ENCODE peak calls at places on chromosome 1, in seven cellular contexts. One of them, this sample, is unnamed.

GRCh38 chr1:43559714-43560113 is 29.0 kb downstream of the PTPRF start:
- DNase-seq in type B pancreatic cell: no peak
- DNase-seq in neural progenitor cell: no peak
- DNase-seq in A673: no peak
- DNase-seq in HFFc6: no peak
- DNase-seq in ovary: no peak
- DNase-seq in upper lobe of right lung: no peak
- DNase-seq in this sample: no peak

GRCh38 chr1:162956922-162957321 is 95.9 kb upstream of the CCDC190 start:
- DNase-seq in type B pancreatic cell: no peak
- DNase-seq in neural progenitor cell: no peak
- DNase-seq in A673: no peak
- DNase-seq in HFFc6: peak
- DNase-seq in ovary: no peak
- DNase-seq in upper lobe of right lung: no peak
- DNase-seq in this sample: peak

GRCh38 chr1:234398849-234399381 is 25.7 kb downstream of the COA6 start:
- DNase-seq in type B pancreatic cell: no peak
- DNase-seq in neural progenitor cell: no peak
- DNase-seq in A673: no peak
- DNase-seq in HFFc6: peak
- DNase-seq in ovary: no peak
- DNase-seq in upper lobe of right lung: no peak
- DNase-seq in this sample: peak

GRCh38 chr1:221724931-221725605 is 16.8 kb downstream of the DUSP10 start:
- DNase-seq in type B pancreatic cell: no peak
- DNase-seq in neural progenitor cell: no peak
- DNase-seq in A673: no peak
- DNase-seq in HFFc6: peak
- DNase-seq in ovary: no peak
- DNase-seq in upper lobe of right lung: peak
- DNase-seq in this sample: peak

GRCh38 chr1:97832490-97832889 is 88.3 kb downstream of the DPYD start:
- DNase-seq in type B pancreatic cell: no peak
- DNase-seq in neural progenitor cell: no peak
- DNase-seq in A673: peak
- DNase-seq in HFFc6: no peak
- DNase-seq in ovary: no peak
- DNase-seq in upper lobe of right lung: no peak
- DNase-seq in this sample: peak

GRCh38 chr1:154861607-154862094 is 8.4 kb downstream of the KCNN3 start:
- DNase-seq in type B pancreatic cell: no peak
- DNase-seq in neural progenitor cell: no peak
- DNase-seq in A673: no peak
- DNase-seq in HFFc6: peak
- DNase-seq in ovary: no peak
- DNase-seq in upper lobe of right lung: no peak
- DNase-seq in this sample: peak

GRCh38 chr1:153345187-153346066 is 3.2 kb downstream of the PGLYRP4 start:
- DNase-seq in type B pancreatic cell: peak
- DNase-seq in neural progenitor cell: no peak
- DNase-seq in A673: no peak
- DNase-seq in HFFc6: no peak
- DNase-seq in ovary: no peak
- DNase-seq in upper lobe of right lung: no peak
- DNase-seq in this sample: no peak

GRCh38 chr1:162191396-162192322 is 122.2 kb downstream of the NOS1AP start:
- DNase-seq in type B pancreatic cell: no peak
- DNase-seq in neural progenitor cell: no peak
- DNase-seq in A673: no peak
- DNase-seq in HFFc6: no peak
- DNase-seq in ovary: no peak
- DNase-seq in upper lobe of right lung: no peak
- DNase-seq in this sample: no peak

GRCh38 chr1:106225406-106225805 is 831.1 kb upstream of the PRMT6 start:
- DNase-seq in type B pancreatic cell: no peak
- DNase-seq in neural progenitor cell: no peak
- DNase-seq in A673: no peak
- DNase-seq in HFFc6: no peak
- DNase-seq in ovary: no peak
- DNase-seq in upper lobe of right lung: no peak
- DNase-seq in this sample: no peak

GRCh38 chr1:101131239-101131924 is 105.4 kb upstream of the S1PR1 start:
- DNase-seq in type B pancreatic cell: no peak
- DNase-seq in neural progenitor cell: no peak
- DNase-seq in A673: no peak
- DNase-seq in HFFc6: no peak
- DNase-seq in ovary: no peak
- DNase-seq in upper lobe of right lung: no peak
- DNase-seq in this sample: no peak

GRCh38 chr1:21174230-21174629 is 2.5 kb downstream of the EIF4G3 start:
- DNase-seq in type B pancreatic cell: no peak
- DNase-seq in neural progenitor cell: no peak
- DNase-seq in A673: no peak
- DNase-seq in HFFc6: no peak
- DNase-seq in ovary: no peak
- DNase-seq in upper lobe of right lung: no peak
- DNase-seq in this sample: no peak

GRCh38 chr1:176541663-176542062 is 78.7 kb downstream of the PAPPA2 start:
- DNase-seq in type B pancreatic cell: no peak
- DNase-seq in neural progenitor cell: no peak
- DNase-seq in A673: no peak
- DNase-seq in HFFc6: no peak
- DNase-seq in ovary: no peak
- DNase-seq in upper lobe of right lung: no peak
- DNase-seq in this sample: no peak

GRCh38 chr1:184973308-184974085 is 811 bp downstream of the NIBAN1 start:
- DNase-seq in type B pancreatic cell: no peak
- DNase-seq in neural progenitor cell: peak
- DNase-seq in A673: peak
- DNase-seq in HFFc6: peak
- DNase-seq in ovary: peak
- DNase-seq in upper lobe of right lung: peak
- DNase-seq in this sample: peak

GRCh38 chr1:7538849-7539771 is 232.0 kb upstream of the VAMP3 start:
- DNase-seq in type B pancreatic cell: no peak
- DNase-seq in neural progenitor cell: no peak
- DNase-seq in A673: peak
- DNase-seq in HFFc6: no peak
- DNase-seq in ovary: no peak
- DNase-seq in upper lobe of right lung: no peak
- DNase-seq in this sample: no peak

GRCh38 chr1:214276786-214277185 is 4.2 kb upstream of the SMYD2 start:
- DNase-seq in type B pancreatic cell: no peak
- DNase-seq in neural progenitor cell: no peak
- DNase-seq in A673: no peak
- DNase-seq in HFFc6: no peak
- DNase-seq in ovary: no peak
- DNase-seq in upper lobe of right lung: no peak
- DNase-seq in this sample: no peak

GRCh38 chr1:152870831-152871730 is 7.0 kb upstream of the SMCP start:
- DNase-seq in type B pancreatic cell: no peak
- DNase-seq in neural progenitor cell: peak
- DNase-seq in A673: peak
- DNase-seq in HFFc6: peak
- DNase-seq in ovary: no peak
- DNase-seq in upper lobe of right lung: no peak
- DNase-seq in this sample: peak

GRCh38 chr1:77825356-77825709 is 45.9 kb downstream of the MIGA1 start:
- DNase-seq in type B pancreatic cell: no peak
- DNase-seq in neural progenitor cell: peak
- DNase-seq in A673: peak
- DNase-seq in HFFc6: peak
- DNase-seq in ovary: no peak
- DNase-seq in upper lobe of right lung: no peak
- DNase-seq in this sample: peak

GRCh38 chr1:179205284-179205683 is 24.2 kb downstream of the ABL2 start:
- DNase-seq in type B pancreatic cell: no peak
- DNase-seq in neural progenitor cell: no peak
- DNase-seq in A673: no peak
- DNase-seq in HFFc6: no peak
- DNase-seq in ovary: no peak
- DNase-seq in upper lobe of right lung: no peak
- DNase-seq in this sample: no peak

GRCh38 chr1:85137660-85138059 is 63.2 kb downstream of the SYDE2 start:
- DNase-seq in type B pancreatic cell: no peak
- DNase-seq in neural progenitor cell: no peak
- DNase-seq in A673: no peak
- DNase-seq in HFFc6: no peak
- DNase-seq in ovary: no peak
- DNase-seq in upper lobe of right lung: peak
- DNase-seq in this sample: no peak

GRCh38 chr1:236677641-236678235 is 8.6 kb upstream of the ACTN2 start:
- DNase-seq in type B pancreatic cell: no peak
- DNase-seq in neural progenitor cell: no peak
- DNase-seq in A673: no peak
- DNase-seq in HFFc6: no peak
- DNase-seq in ovary: no peak
- DNase-seq in upper lobe of right lung: no peak
- DNase-seq in this sample: peak

GRCh38 chr1:71414229-71414628 is 333.4 kb upstream of the ZRANB2 start:
- DNase-seq in type B pancreatic cell: no peak
- DNase-seq in neural progenitor cell: no peak
- DNase-seq in A673: peak
- DNase-seq in HFFc6: no peak
- DNase-seq in ovary: no peak
- DNase-seq in upper lobe of right lung: no peak
- DNase-seq in this sample: peak

GRCh38 chr1:52238887-52239707 is 97.2 kb downstream of the ZFYVE9 start:
- DNase-seq in type B pancreatic cell: no peak
- DNase-seq in neural progenitor cell: no peak
- DNase-seq in A673: no peak
- DNase-seq in HFFc6: peak
- DNase-seq in ovary: no peak
- DNase-seq in upper lobe of right lung: no peak
- DNase-seq in this sample: peak

GRCh38 chr1:44557756-44558155 is 116.5 kb downstream of the TMEM53 start:
- DNase-seq in type B pancreatic cell: no peak
- DNase-seq in neural progenitor cell: no peak
- DNase-seq in A673: peak
- DNase-seq in HFFc6: no peak
- DNase-seq in ovary: no peak
- DNase-seq in upper lobe of right lung: no peak
- DNase-seq in this sample: peak

GRCh38 chr1:89365206-89365605 is 1.3 kb downstream of the GBP6 start:
- DNase-seq in type B pancreatic cell: no peak
- DNase-seq in neural progenitor cell: no peak
- DNase-seq in A673: no peak
- DNase-seq in HFFc6: no peak
- DNase-seq in ovary: no peak
- DNase-seq in upper lobe of right lung: no peak
- DNase-seq in this sample: no peak

GRCh38 chr1:51331206-51332100 is 1.1 kb upstream of the TTC39A start:
- DNase-seq in type B pancreatic cell: no peak
- DNase-seq in neural progenitor cell: no peak
- DNase-seq in A673: peak
- DNase-seq in HFFc6: peak
- DNase-seq in ovary: no peak
- DNase-seq in upper lobe of right lung: no peak
- DNase-seq in this sample: peak

GRCh38 chr1:246117066-246117791 is 389.9 kb downstream of the SMYD3 start:
- DNase-seq in type B pancreatic cell: no peak
- DNase-seq in neural progenitor cell: peak
- DNase-seq in A673: peak
- DNase-seq in HFFc6: peak
- DNase-seq in ovary: no peak
- DNase-seq in upper lobe of right lung: no peak
- DNase-seq in this sample: peak

GRCh38 chr1:14804626-14805025 is 206.1 kb downstream of the KAZN start:
- DNase-seq in type B pancreatic cell: no peak
- DNase-seq in neural progenitor cell: peak
- DNase-seq in A673: peak
- DNase-seq in HFFc6: no peak
- DNase-seq in ovary: no peak
- DNase-seq in upper lobe of right lung: no peak
- DNase-seq in this sample: no peak
- TF ChIP-seq CTCF in type B pancreatic cell: peak
- TF ChIP-seq CTCF in neural progenitor cell: peak
- TF ChIP-seq CTCF in A673: peak
- TF ChIP-seq CTCF in HFFc6: no peak
- TF ChIP-seq CTCF in ovary: no peak
- TF ChIP-seq CTCF in upper lobe of right lung: peak
- TF ChIP-seq CTCF in this sample: no peak

GRCh38 chr1:231604276-231604621 is 22.3 kb upstream of the DISC1 start:
- DNase-seq in type B pancreatic cell: no peak
- DNase-seq in neural progenitor cell: no peak
- DNase-seq in A673: no peak
- DNase-seq in HFFc6: no peak
- DNase-seq in ovary: no peak
- DNase-seq in upper lobe of right lung: no peak
- DNase-seq in this sample: no peak
- TF ChIP-seq CTCF in type B pancreatic cell: peak
- TF ChIP-seq CTCF in neural progenitor cell: no peak
- TF ChIP-seq CTCF in A673: no peak
- TF ChIP-seq CTCF in HFFc6: no peak
- TF ChIP-seq CTCF in ovary: no peak
- TF ChIP-seq CTCF in upper lobe of right lung: no peak
- TF ChIP-seq CTCF in this sample: no peak

GRCh38 chr1:226663327-226663704 is 75.8 kb downstream of the ITPKB start:
- DNase-seq in type B pancreatic cell: no peak
- DNase-seq in neural progenitor cell: no peak
- DNase-seq in A673: no peak
- DNase-seq in HFFc6: no peak
- DNase-seq in ovary: no peak
- DNase-seq in upper lobe of right lung: no peak
- DNase-seq in this sample: no peak

GRCh38 chr1:226662704-226663326 is 76.3 kb downstream of the ITPKB start:
- DNase-seq in type B pancreatic cell: no peak
- DNase-seq in neural progenitor cell: no peak
- DNase-seq in A673: peak
- DNase-seq in HFFc6: peak
- DNase-seq in ovary: peak
- DNase-seq in upper lobe of right lung: no peak
- DNase-seq in this sample: peak

GRCh38 chr1:226660410-226661182 is 78.5 kb downstream of the ITPKB start:
- DNase-seq in type B pancreatic cell: no peak
- DNase-seq in neural progenitor cell: no peak
- DNase-seq in A673: no peak
- DNase-seq in HFFc6: no peak
- DNase-seq in ovary: peak
- DNase-seq in upper lobe of right lung: no peak
- DNase-seq in this sample: peak

GRCh38 chr1:226661271-226661670 is 77.8 kb downstream of the ITPKB start:
- DNase-seq in type B pancreatic cell: no peak
- DNase-seq in neural progenitor cell: no peak
- DNase-seq in A673: no peak
- DNase-seq in HFFc6: no peak
- DNase-seq in ovary: no peak
- DNase-seq in upper lobe of right lung: no peak
- DNase-seq in this sample: no peak

GRCh38 chr1:226661965-226662364 is 77.1 kb downstream of the ITPKB start:
- DNase-seq in type B pancreatic cell: no peak
- DNase-seq in neural progenitor cell: no peak
- DNase-seq in A673: peak
- DNase-seq in HFFc6: peak
- DNase-seq in ovary: no peak
- DNase-seq in upper lobe of right lung: no peak
- DNase-seq in this sample: no peak
- TF ChIP-seq CTCF in type B pancreatic cell: no peak
- TF ChIP-seq CTCF in neural progenitor cell: no peak
- TF ChIP-seq CTCF in A673: peak
- TF ChIP-seq CTCF in HFFc6: no peak
- TF ChIP-seq CTCF in ovary: no peak
- TF ChIP-seq CTCF in upper lobe of right lung: no peak
- TF ChIP-seq CTCF in this sample: no peak

GRCh38 chr1:93827128-93827527 is 51.9 kb downstream of the DNTTIP2 start:
- DNase-seq in type B pancreatic cell: no peak
- DNase-seq in neural progenitor cell: no peak
- DNase-seq in A673: no peak
- DNase-seq in HFFc6: no peak
- DNase-seq in ovary: no peak
- DNase-seq in upper lobe of right lung: no peak
- DNase-seq in this sample: no peak
- TF ChIP-seq CTCF in type B pancreatic cell: no peak
- TF ChIP-seq CTCF in neural progenitor cell: no peak
- TF ChIP-seq CTCF in A673: no peak
- TF ChIP-seq CTCF in HFFc6: no peak
- TF ChIP-seq CTCF in ovary: no peak
- TF ChIP-seq CTCF in upper lobe of right lung: no peak
- TF ChIP-seq CTCF in this sample: no peak